ENCODE peak calls at places on chromosomes 1 and 21, in ten cellular contexts. M is HepG2; T is psoas muscle; Y is neural progenitor cell; V is CD8-positive, alpha-beta T cell; O is left lung; P is fibroblast of mammary gland; W is esophagus squamous epithelium; X is BJ; N is fibroblast of the aortic adventitia. E is an unnamed sample.

GRCh38 chr1:22341791-22342605 is 109.7 kb upstream of the ZBTB40 start:
- DNase-seq in M (no peak), X (peak; percentile 6), N (peak; percentile 34), W (no peak), T (no peak), Y (no peak), O (no peak), V (no peak), P (peak; percentile 27), E (no peak)

GRCh38 chr21:25409992-25410391 is 197.3 kb downstream of the MRPL39 start:
- DNase-seq in O (no peak), V (no peak), M (no peak), X (no peak), W (no peak), N (no peak), Y (no peak), P (peak; percentile 5), T (no peak), E (no peak)

GRCh38 chr1:168260393-168260792 is 20.3 kb upstream of the TBX19 start:
- DNase-seq in X (no peak), N (no peak), Y (no peak), P (no peak), V (no peak), W (no peak), T (no peak), O (no peak), M (no peak), E (no peak)

GRCh38 chr1:155940531-155940992 is 876 bp upstream of the RXFP4 start:
- DNase-seq in X (no peak), Y (no peak), O (no peak), W (no peak), M (peak; percentile 86), T (no peak), N (peak; percentile 76), V (no peak), P (peak; percentile 40), E (no peak)

GRCh38 chr1:20786310-20787099 is 602 bp downstream of the HP1BP3 start:
- DNase-seq in X (peak; percentile 57), Y (peak; percentile 99), P (peak; percentile 89), M (peak; percentile 95), V (peak; percentile 95), O (peak; percentile 98), N (peak; percentile 90), W (peak; percentile 62), T (peak; percentile 93), E (peak; percentile 95)

GRCh38 chr1:60171793-60172192 is 98.2 kb upstream of the C1orf87 start:
- DNase-seq in O (no peak), P (peak; percentile 85), N (peak; percentile 49), T (no peak), Y (no peak), M (no peak), V (no peak), X (peak; percentile 66), W (no peak), E (no peak)

GRCh38 chr1:185398022-185398421 is 81.0 kb upstream of the IVNS1ABP start:
- DNase-seq in V (no peak), P (no peak), N (no peak), T (no peak), Y (no peak), W (no peak), M (no peak), O (no peak), X (no peak), E (peak; percentile 39)

GRCh38 chr1:25538165-25538860 is 5.1 kb upstream of the LDLRAP1 start:
- DNase-seq in X (no peak), V (no peak), Y (no peak), O (no peak), M (no peak), P (no peak), T (no peak), W (no peak), N (no peak), E (no peak)

GRCh38 chr1:182888736-182889531 is 49.8 kb downstream of the DHX9 start:
- DNase-seq in N (peak; percentile 10), V (no peak), X (peak; percentile 7), W (no peak), M (no peak), Y (no peak), P (peak; percentile 45), O (no peak), T (no peak), E (no peak)

GRCh38 chr1:173688300-173688699 is 18.6 kb upstream of the ANKRD45 start:
- DNase-seq in O (no peak), P (no peak), W (no peak), Y (no peak), V (no peak), T (no peak), M (no peak), X (no peak), N (no peak), E (no peak)

GRCh38 chr1:173429517-173430477 is 47.3 kb upstream of the PRDX6 start:
- DNase-seq in V (peak; percentile 46), Y (peak; percentile 89), X (peak; percentile 80), M (peak; percentile 39), P (peak; percentile 96), W (peak; percentile 15), T (peak; percentile 89), N (peak; percentile 95), O (peak; percentile 89), E (peak; percentile 78)

GRCh38 chr1:10212476-10212875 is 2.1 kb downstream of the KIF1B start:
- DNase-seq in W (no peak), O (no peak), T (no peak), N (no peak), X (no peak), M (no peak), P (no peak), Y (no peak), V (no peak), E (no peak)

GRCh38 chr1:204102029-204102611 is 29.2 kb downstream of the SOX13 start:
- DNase-seq in O (no peak), P (no peak), Y (no peak), W (no peak), M (peak; percentile 89), X (no peak), V (no peak), T (no peak), N (no peak), E (no peak)

DNA sequence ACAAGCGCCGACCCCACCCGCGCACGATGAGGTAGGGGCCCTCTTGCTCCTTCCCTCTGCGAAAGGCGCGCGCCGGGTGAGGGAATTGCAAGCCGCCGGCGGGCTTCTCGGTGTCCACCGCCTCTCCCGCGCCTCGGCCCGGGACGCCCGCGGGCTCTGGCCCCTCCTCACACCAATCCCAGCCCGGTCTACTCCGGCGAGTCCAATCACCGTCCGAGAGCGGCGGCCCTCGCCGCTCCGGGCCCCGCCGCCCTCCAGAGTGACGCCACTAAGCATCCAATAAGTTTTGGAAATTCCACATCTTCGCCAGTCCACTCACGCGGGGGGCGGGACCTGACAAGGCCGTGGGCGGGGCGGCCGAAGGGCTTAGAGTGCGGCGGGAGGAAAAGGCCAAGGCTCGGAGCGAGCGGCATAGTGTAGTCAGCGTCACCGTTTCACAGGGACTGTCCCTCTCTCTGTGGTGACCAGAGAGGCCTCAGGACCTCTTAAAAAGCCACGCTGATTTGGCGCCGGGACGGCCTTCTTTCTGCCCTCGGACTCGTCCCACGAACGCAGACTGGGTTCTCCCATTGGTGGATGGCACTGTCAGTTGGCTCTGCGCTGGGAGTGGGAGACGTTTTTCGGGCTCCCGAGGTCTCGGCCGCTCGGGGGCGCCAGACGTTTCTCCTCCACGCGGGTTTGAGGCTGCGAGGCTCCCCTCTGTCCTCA is at the start of gene TRIM45:
- DNase-seq in T (peak; percentile 97), P (peak; percentile 94), M (peak; percentile 89), X (peak; percentile 90), N (peak; percentile 97), Y (peak; percentile 98), W (peak; percentile 69), O (peak; percentile 98), V (peak; percentile 68), E (peak; percentile 84)
- H3K4me3 ChIP-seq in T (peak within 1 kb of the TSS; percentile 78), P (peak within 1 kb of the TSS; percentile 87), M (peak within 1 kb of the TSS; percentile 77), X (peak within 1 kb of the TSS; percentile 73), N (peak within 1 kb of the TSS; percentile 93), Y (peak within 1 kb of the TSS; percentile 56), W (peak within 1 kb of the TSS; percentile 83), O (peak within 1 kb of the TSS; percentile 54), V (peak within 1 kb of the TSS; percentile 56), E (peak within 1 kb of the TSS; percentile 77)

DNA sequence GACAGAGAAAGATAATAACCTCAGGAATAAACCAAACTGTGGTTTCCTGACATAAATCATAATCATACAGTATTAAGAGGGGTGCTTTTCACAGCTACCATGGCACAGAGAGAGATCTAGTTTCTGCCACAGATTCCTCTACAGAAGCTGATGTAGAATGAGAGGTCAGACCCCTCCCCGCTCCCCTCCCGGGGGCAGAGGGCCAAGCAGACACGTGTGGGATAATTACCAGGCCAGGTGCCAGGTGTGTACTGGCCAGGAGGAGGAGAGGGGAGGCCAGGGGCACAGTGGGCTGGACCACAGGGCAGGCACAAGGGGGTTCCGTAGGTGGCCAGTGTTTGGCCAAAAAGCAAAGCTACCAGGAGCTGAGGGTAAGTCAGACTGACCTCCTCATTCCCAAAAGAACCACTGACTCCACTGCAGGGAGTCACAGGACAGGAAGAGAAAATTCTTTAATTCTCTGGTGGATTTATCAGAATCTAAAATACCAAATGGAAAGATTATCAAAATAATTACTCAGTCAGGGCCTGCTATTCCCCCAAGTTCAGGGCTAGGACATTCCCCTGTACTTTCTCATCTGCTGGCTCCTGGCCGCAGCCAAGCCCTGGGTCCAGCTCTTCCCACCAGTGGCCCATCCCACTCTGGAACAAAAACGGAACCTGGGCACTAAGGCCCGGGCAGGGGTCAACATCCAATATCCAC is 30.0 kb downstream of the C2CD2 start:
- DNase-seq in N (peak; percentile 83), T (peak; percentile 67), M (no peak), Y (no peak), O (no peak), V (no peak), X (no peak), P (peak; percentile 88), W (no peak), E (no peak)
- H3K4me3 ChIP-seq in N (peak overlapping the region; percentile 40), T (peak overlapping the region; percentile 24), M (no peak overlapping the region), Y (no peak overlapping the region), O (no peak overlapping the region), V (peak overlapping the region; percentile 15), X (no peak overlapping the region), P (peak overlapping the region; percentile 15), W (no peak overlapping the region), E (no peak overlapping the region)

DNA sequence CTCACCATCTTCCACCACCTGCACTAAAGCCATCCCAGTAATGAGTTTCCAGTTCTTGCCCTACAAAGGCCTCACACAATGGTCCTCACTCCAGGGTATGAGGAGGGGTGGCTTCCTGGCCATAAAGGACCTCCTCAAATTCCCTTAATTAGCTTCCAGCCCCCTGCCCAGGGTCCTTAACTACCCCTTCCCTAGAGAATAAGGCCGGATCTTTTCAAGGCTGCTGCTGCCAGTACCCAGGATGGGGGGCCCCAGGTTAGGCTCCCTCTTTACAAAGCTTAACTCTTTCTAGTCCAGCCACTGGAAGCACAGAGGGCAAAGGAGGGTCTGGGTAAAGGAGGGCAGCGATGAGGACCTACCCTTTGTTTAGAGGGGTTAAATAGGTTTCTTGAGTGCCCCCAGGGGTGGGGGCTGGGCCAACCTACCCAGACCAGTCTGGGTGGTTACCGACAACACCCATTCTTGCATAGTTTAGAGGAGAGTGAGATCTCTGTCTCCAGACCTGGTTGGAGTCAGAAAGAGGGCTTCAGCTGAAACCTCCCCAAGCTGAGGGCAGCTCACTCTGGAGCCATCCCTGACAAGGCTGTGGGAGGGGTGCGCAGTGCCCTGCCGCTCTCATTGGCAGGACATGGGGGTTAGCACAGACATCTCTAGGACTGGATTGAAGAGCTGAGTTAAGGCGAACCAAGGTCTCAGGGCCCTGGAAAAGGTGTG is 7.1 kb downstream of the BLACAT1 start:
- DNase-seq in M (no peak), X (no peak), P (no peak), Y (peak; percentile 92), V (no peak), O (no peak), W (no peak), N (no peak), T (no peak), E (no peak)
- H3K4me3 ChIP-seq in M (peak overlapping the region; percentile 68), X (no peak overlapping the region), P (no peak overlapping the region), Y (peak overlapping the region; percentile 37), V (no peak overlapping the region), O (peak overlapping the region; percentile 37), W (peak overlapping the region; percentile 44), N (no peak overlapping the region), T (no peak overlapping the region), E (no peak overlapping the region)

GRCh38 chr21:46151989-46152938 is 3.1 kb downstream of the FTCD start:
- DNase-seq in P (no peak), W (no peak), T (peak; percentile 17), V (no peak), X (no peak), Y (no peak), M (no peak), N (no peak), O (peak; percentile 58), E (no peak)
- H3K4me3 ChIP-seq in P (no peak overlapping the region), W (no peak overlapping the region), T (peak overlapping the region; percentile 38), V (no peak overlapping the region), X (no peak overlapping the region), Y (no peak overlapping the region), M (no peak overlapping the region), N (no peak overlapping the region), O (no peak overlapping the region), E (no peak overlapping the region)